ENCODE peak calls at places on chromosomes 16 and 17, in ten cellular contexts. X is NCI-H1092 treated with DMSO at 0.1 percent for 48 hours; B is COR-L47; E is effector CD4-positive, alpha-beta T cell; Y is GDM1; C is activated CD4-positive, alpha-beta T cell treated with anti-CD3 and anti-CD28 coated beads, Interleukin-2, amount 50 U/mL, for 1 hour; G is naive thymus-derived CD8-positive, alpha-beta T cell; M is GOT3; W is stimulated activated CD4-positive, alpha-beta T cell treated with anti-CD3 and anti-CD28 coated beads, TNF-alpha, amount 100 ng/mL, for 24 hours; N is brain pericyte. T is an unnamed sample.

GRCh38 chr17:78057113-78057740 is 71.3 kb downstream of the TMC6 start:
- DNase-seq in X (no peak), B (no peak), E (no peak), Y (no peak), C (no peak), G (no peak), M (no peak), W (no peak), N (no peak), T (no peak)

GRCh38 chr17:17511971-17512858 is 16.0 kb upstream of the RASD1 start:
- DNase-seq in X (no peak), B (no peak), E (no peak), Y (no peak), C (no peak), G (no peak), M (peak), W (no peak), N (peak), T (no peak)

GRCh38 chr16:71628810-71629209 is 2.8 kb downstream of the MARVELD3 start:
- DNase-seq in X (no peak), B (no peak), E (no peak), Y (no peak), C (no peak), G (no peak), M (no peak), W (no peak), N (peak), T (no peak)

GRCh38 chr16:86513471-86514277 is 3.3 kb downstream of the FOXF1 start:
- DNase-seq in X (no peak), B (no peak), E (no peak), Y (no peak), C (no peak), G (no peak), M (no peak), W (no peak), N (no peak), T (no peak)

GRCh38 chr17:40553694-40554534 is 11.4 kb downstream of the CCR7 start:
- DNase-seq in X (no peak), B (no peak), E (no peak), Y (no peak), C (no peak), G (peak), M (no peak), W (no peak), N (no peak), T (peak)

GRCh38 chr17:50521517-50521916 is 11.0 kb upstream of the EPN3 start:
- DNase-seq in X (no peak), B (no peak), E (no peak), Y (no peak), C (no peak), G (no peak), M (no peak), W (no peak), N (no peak), T (no peak)

GRCh38 chr17:47615766-47616424 is 33.8 kb upstream of the KPNB1 start:
- DNase-seq in X (peak), B (peak), E (no peak), Y (no peak), C (no peak), G (peak), M (no peak), W (no peak), N (peak), T (peak)

GRCh38 chr16:29702307-29702706 is 23.3 kb downstream of the QPRT start:
- DNase-seq in X (no peak), B (no peak), E (peak), Y (no peak), C (peak), G (no peak), M (no peak), W (no peak), N (no peak), T (no peak)

GRCh38 chr16:67719778-67720144 is 645 bp upstream of the GFOD2 start:
- DNase-seq in X (peak), B (no peak), E (no peak), Y (no peak), C (no peak), G (no peak), M (peak), W (peak), N (no peak), T (peak)

GRCh38 chr16:31664683-31665482 is 137.2 kb downstream of the AHSP start:
- DNase-seq in X (no peak), B (no peak), E (no peak), Y (no peak), C (no peak), G (no peak), M (no peak), W (no peak), N (no peak), T (no peak)

GRCh38 chr17:75067856-75068255 is 19.9 kb upstream of the SLC16A5 start:
- DNase-seq in X (no peak), B (no peak), E (no peak), Y (peak), C (no peak), G (peak), M (no peak), W (no peak), N (no peak), T (no peak)

GRCh38 chr17:44591223-44591622 is 33.9 kb downstream of the FZD2 start:
- DNase-seq in X (no peak), B (no peak), E (no peak), Y (no peak), C (no peak), G (no peak), M (no peak), W (no peak), N (no peak), T (no peak)

GRCh38 chr16:51888021-51888420 is 658.9 kb downstream of the TOX3 start:
- DNase-seq in X (no peak), B (no peak), E (no peak), Y (no peak), C (no peak), G (no peak), M (no peak), W (no peak), N (no peak), T (no peak)

GRCh38 chr16:84559311-84559932 is 55.0 kb upstream of the MEAK7 start:
- DNase-seq in X (no peak), B (peak), E (no peak), Y (no peak), C (no peak), G (no peak), M (no peak), W (no peak), N (no peak), T (peak)

GRCh38 chr16:10624527-10624926 is 44.1 kb upstream of the EMP2 start:
- DNase-seq in X (no peak), B (no peak), E (no peak), Y (no peak), C (no peak), G (no peak), M (no peak), W (no peak), N (no peak), T (no peak)

GRCh38 chr16:22428654-22429053 is 54.2 kb upstream of the CDR2 start:
- DNase-seq in X (no peak), B (no peak), E (no peak), Y (no peak), C (no peak), G (no peak), M (no peak), W (no peak), N (peak), T (no peak)

GRCh38 chr16:5228369-5228768 is 130.8 kb upstream of the EEF2KMT start:
- DNase-seq in X (no peak), B (no peak), E (no peak), Y (no peak), C (no peak), G (no peak), M (no peak), W (no peak), N (no peak), T (no peak)

GRCh38 chr16:69410285-69410990 is 14.0 kb upstream of the CYB5B start:
- DNase-seq in X (no peak), B (no peak), E (no peak), Y (no peak), C (no peak), G (no peak), M (no peak), W (no peak), N (peak), T (no peak)

GRCh38 chr17:28252436-28252835 is 66.6 kb upstream of the TMEM97 start:
- DNase-seq in X (no peak), B (no peak), E (no peak), Y (no peak), C (no peak), G (no peak), M (no peak), W (no peak), N (no peak), T (no peak)